ENCODE peak calls at places on chromosomes 3 and 15, in nine cellular contexts. Z is mucosa of descending colon, Q is retinal pigment epithelial cell, Y is endothelial cell, K is fibroblast of lung, W is psoas muscle, R is NB4, B is hepatocyte, G is stomach. F is an unnamed sample.

GRCh38 chr3:52685285-52685704 is 418 bp downstream of the PBRM1 start:
- DNase-seq in Z (peak), Q (no peak), Y (peak), K (no peak), W (peak), R (peak), B (peak), G (peak), F (peak)

GRCh38 chr15:76196286-76196948 is 114.9 kb downstream of the ETFA start:
- DNase-seq in Z (peak), Q (peak), Y (no peak), K (peak), W (peak), R (peak), B (peak), G (peak), F (no peak)

GRCh38 chr3:195892105-195892354 is 16.3 kb downstream of the TNK2 start:
- DNase-seq in Z (no peak), Q (no peak), Y (no peak), K (no peak), W (no peak), R (no peak), B (no peak), G (no peak), F (no peak)

GRCh38 chr3:14605070-14605469 is 46.5 kb upstream of the CCDC174 start:
- DNase-seq in Z (no peak), Q (no peak), Y (no peak), K (no peak), W (no peak), R (peak), B (peak), G (peak), F (no peak)

GRCh38 chr3:154758109-154758868 is 321.8 kb upstream of the MME start:
- DNase-seq in Z (no peak), Q (no peak), Y (no peak), K (peak), W (no peak), R (peak), B (peak), G (no peak), F (no peak)

GRCh38 chr15:89112341-89112971 is 24.2 kb downstream of the ABHD2 start:
- DNase-seq in Z (peak), Q (peak), Y (no peak), K (peak), W (peak), R (no peak), B (peak), G (peak), F (no peak)

GRCh38 chr3:29346828-29347227 is 66.0 kb downstream of the RBMS3 start:
- DNase-seq in Z (no peak), Q (no peak), Y (no peak), K (peak), W (no peak), R (no peak), B (peak), G (no peak), F (no peak)

GRCh38 chr15:29740692-29741311 is 81.5 kb downstream of the TJP1 start:
- DNase-seq in Z (no peak), Q (no peak), Y (no peak), K (no peak), W (no peak), R (peak), B (no peak), G (no peak), F (no peak)

GRCh38 chr3:154931484-154931883 is 148.6 kb upstream of the MME start:
- DNase-seq in Z (no peak), Q (no peak), Y (no peak), K (peak), W (no peak), R (no peak), B (no peak), G (no peak), F (no peak)

GRCh38 chr15:99427668-99428361 is 138.0 kb upstream of the MEF2A start:
- DNase-seq in Z (no peak), Q (no peak), Y (no peak), K (no peak), W (no peak), R (no peak), B (no peak), G (no peak), F (no peak)

GRCh38 chr3:103453152-103453551 is 1018.3 kb downstream of the ZPLD1 start:
- DNase-seq in Z (no peak), Q (no peak), Y (no peak), K (no peak), W (no peak), R (no peak), B (no peak), G (no peak), F (no peak)

GRCh38 chr3:96213393-96213792 is 601.0 kb upstream of the EPHA6 start:
- DNase-seq in Z (no peak), Q (no peak), Y (no peak), K (no peak), W (no peak), R (no peak), B (no peak), G (no peak), F (no peak)

GRCh38 chr3:73192036-73192738 is 130.7 kb downstream of the EBLN2 start:
- DNase-seq in Z (no peak), Q (no peak), Y (peak), K (no peak), W (no peak), R (no peak), B (peak), G (no peak), F (no peak)

GRCh38 chr3:126005951-126006350 is 37.0 kb downstream of the ROPN1B start:
- DNase-seq in Z (no peak), Q (no peak), Y (no peak), K (no peak), W (no peak), R (no peak), B (no peak), G (no peak), F (no peak)

GRCh38 chr3:124217542-124217941 is 225.6 kb upstream of the ROPN1 start:
- DNase-seq in Z (no peak), Q (peak), Y (peak), K (peak), W (peak), R (peak), B (peak), G (peak), F (peak)

GRCh38 chr15:85956515-85957275 is 123.0 kb upstream of the AGBL1 start:
- DNase-seq in Z (no peak), Q (no peak), Y (no peak), K (peak), W (no peak), R (peak), B (peak), G (no peak), F (no peak)

GRCh38 chr3:22288756-22289155 is 537.7 kb upstream of the ZNF385D start:
- DNase-seq in Z (no peak), Q (no peak), Y (no peak), K (no peak), W (no peak), R (no peak), B (no peak), G (no peak), F (no peak)

GRCh38 chr3:128870327-128870726 is 9.1 kb upstream of the ACAD9 start:
- DNase-seq in Z (no peak), Q (no peak), Y (no peak), K (no peak), W (no peak), R (no peak), B (no peak), G (no peak), F (no peak)

GRCh38 chr15:65409284-65409631 is 13.5 kb downstream of the IGDCC4 start:
- DNase-seq in Z (no peak), Q (no peak), Y (no peak), K (peak), W (no peak), R (peak), B (no peak), G (no peak), F (no peak)

DNA sequence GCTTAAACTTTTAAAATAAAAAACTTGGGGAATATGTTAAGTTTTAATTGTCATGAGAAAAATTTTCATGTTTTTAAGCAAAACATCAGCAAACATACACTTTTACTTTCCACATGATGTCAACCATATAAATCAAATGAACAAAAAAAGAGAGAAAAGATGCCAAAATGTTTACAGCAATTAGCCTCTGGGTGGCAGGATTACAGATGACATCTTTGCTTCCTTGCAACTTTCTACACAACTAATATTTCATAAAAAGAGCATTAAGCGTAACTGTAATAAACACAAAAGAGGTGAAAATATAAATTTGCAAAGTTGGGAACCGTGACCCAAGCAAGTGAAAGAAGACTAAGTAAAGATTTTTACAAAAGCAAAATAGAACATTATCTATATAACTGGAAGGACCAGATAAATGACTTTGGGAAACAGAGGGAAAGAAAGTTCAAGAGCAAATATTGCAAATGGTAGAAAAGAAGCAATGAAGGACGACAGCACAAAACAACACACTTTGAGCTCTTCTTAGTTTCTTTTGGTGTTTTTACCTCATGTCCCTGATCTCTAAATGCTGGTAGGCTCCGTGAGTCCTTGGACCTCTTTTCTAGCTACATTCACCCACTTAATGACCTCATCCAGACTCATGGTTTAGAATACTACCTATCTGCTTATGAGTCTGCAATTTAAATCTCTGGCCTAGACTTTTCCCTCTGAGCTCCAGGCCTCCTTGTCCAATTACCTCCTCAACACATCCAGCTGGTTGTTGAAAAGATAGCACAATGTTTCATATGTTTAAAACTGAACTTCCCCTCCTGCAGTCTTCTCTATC is 9.4 kb downstream of the TP53BP1 start:
- DNase-seq in Z (no peak), Q (no peak), Y (no peak), K (peak), W (no peak), R (peak), B (no peak), G (no peak), F (no peak)
- TF ChIP-seq CTCF in Z (no peak), Q (peak), Y (no peak), K (peak), W (peak), R (peak), B (peak), G (no peak), F (peak)

DNA sequence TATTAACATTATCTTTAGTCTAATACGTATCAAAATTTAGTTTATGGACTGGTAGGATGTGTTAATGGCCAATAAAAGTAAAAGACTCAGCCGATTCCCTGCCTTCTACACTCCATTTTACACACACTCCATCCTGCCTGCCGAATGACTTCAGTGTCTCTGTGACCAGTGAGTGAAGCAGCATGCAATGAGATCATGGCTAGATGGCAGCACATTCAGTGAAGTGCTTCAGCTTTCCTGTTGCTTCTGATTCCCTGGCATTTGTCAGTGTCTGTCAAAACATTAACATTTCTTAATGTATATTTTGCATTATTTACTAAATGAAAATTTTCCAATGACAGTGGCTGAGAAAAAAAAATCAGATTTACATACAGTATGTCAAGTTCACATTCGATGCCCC is 412.0 kb downstream of the FHIT start:
- DNase-seq in Z (no peak), Q (no peak), Y (no peak), K (peak), W (no peak), R (peak), B (peak), G (no peak), F (no peak)
- TF ChIP-seq CTCF in Z (no peak), Q (peak), Y (no peak), K (no peak), W (no peak), R (no peak), B (peak), G (no peak), F (no peak)

GRCh38 chr3:150069158-150069536 is 98.5 kb upstream of the PFN2 start:
- DNase-seq in Z (no peak), Q (no peak), Y (no peak), K (no peak), W (no peak), R (no peak), B (no peak), G (no peak), F (no peak)

GRCh38 chr3:150069633-150070032 is 98.9 kb upstream of the PFN2 start:
- DNase-seq in Z (no peak), Q (peak), Y (no peak), K (no peak), W (no peak), R (no peak), B (no peak), G (no peak), F (no peak)

GRCh38 chr3:150072576-150072975 is 101.9 kb upstream of the PFN2 start:
- DNase-seq in Z (no peak), Q (no peak), Y (no peak), K (no peak), W (no peak), R (no peak), B (no peak), G (no peak), F (no peak)

GRCh38 chr3:150068440-150069157 is 97.9 kb upstream of the PFN2 start:
- DNase-seq in Z (no peak), Q (no peak), Y (no peak), K (no peak), W (no peak), R (no peak), B (no peak), G (no peak), F (no peak)

DNA sequence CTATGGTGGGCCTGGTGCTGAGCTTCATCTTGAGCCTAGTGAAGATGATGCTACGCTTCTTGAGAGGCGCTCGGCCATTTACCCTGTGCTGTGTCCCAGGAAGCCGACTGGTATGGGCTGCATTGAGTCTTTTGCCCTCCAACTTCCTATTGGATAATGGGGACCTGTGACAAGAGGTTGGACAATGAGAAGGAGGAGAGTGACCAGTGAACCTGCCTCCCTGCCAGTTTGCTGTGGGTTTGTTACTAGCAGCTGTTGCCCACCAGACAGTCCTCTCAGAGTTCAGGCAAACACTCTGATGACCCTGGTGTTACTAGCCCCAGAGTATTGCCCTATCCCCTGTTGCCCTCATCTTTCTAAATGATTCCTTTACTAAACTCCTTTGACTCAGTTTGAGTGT is 99.6 kb upstream of the PFN2 start:
- DNase-seq in Z (no peak), Q (no peak), Y (no peak), K (no peak), W (no peak), R (no peak), B (no peak), G (no peak), F (no peak)
- TF ChIP-seq CTCF in Z (no peak), Q (no peak), Y (no peak), K (no peak), W (no peak), R (no peak), B (no peak), G (no peak), F (no peak)

GRCh38 chr3:140216249-140216648 is 281.3 kb downstream of the CLSTN2 start:
- DNase-seq in Z (no peak), Q (no peak), Y (no peak), K (no peak), W (no peak), R (peak), B (no peak), G (no peak), F (no peak)
- TF ChIP-seq CTCF in Z (no peak), Q (peak), Y (peak), K (peak), W (peak), R (peak), B (no peak), G (no peak), F (peak)